ENCODE peak calls at places on chromosomes 7 and 10, in seven cellular contexts. V is stimulated activated CD4-positive, alpha-beta T cell treated with anti-CD3 and anti-CD28 coated beads, Interleukin-2, amount 100 ng/mL, for 48 hours; K is RWPE2; M is stromal cell of bone marrow; E is ELF-1; W is HuH-7.5; D is colonic mucosa. A is an unnamed sample.

GRCh38 chr10:111956841-111957240 is 226.7 kb downstream of the GPAM start:
- DNase-seq in V (no peak), K (no peak), M (no peak), E (peak), W (no peak), D (no peak), A (no peak)

GRCh38 chr7:12350971-12351370 is 52.7 kb downstream of the VWDE start:
- DNase-seq in V (no peak), K (no peak), M (no peak), E (no peak), W (no peak), D (no peak), A (no peak)

GRCh38 chr7:128123291-128124037 is 92.2 kb upstream of the LRRC4 start:
- DNase-seq in V (no peak), K (no peak), M (no peak), E (no peak), W (no peak), D (no peak), A (no peak)

GRCh38 chr10:21744223-21744622 is 210.2 kb downstream of the MLLT10 start:
- DNase-seq in V (no peak), K (no peak), M (no peak), E (no peak), W (no peak), D (no peak), A (no peak)

GRCh38 chr10:78856421-78856820 is 212.3 kb upstream of the ZMIZ1 start:
- DNase-seq in V (no peak), K (no peak), M (no peak), E (no peak), W (no peak), D (peak), A (no peak)

GRCh38 chr10:91613411-91614253 is 19.2 kb downstream of the PPP1R3C start:
- DNase-seq in V (no peak), K (peak), M (peak), E (peak), W (no peak), D (no peak), A (no peak)

GRCh38 chr10:5477948-5478693 is 21.2 kb downstream of the CALML5 start:
- DNase-seq in V (no peak), K (no peak), M (no peak), E (no peak), W (no peak), D (no peak), A (no peak)

GRCh38 chr10:75632750-75633462 is 201.5 kb downstream of the LRMDA start:
- DNase-seq in V (no peak), K (no peak), M (peak), E (no peak), W (no peak), D (no peak), A (no peak)

GRCh38 chr7:90596745-90597526 is 815 bp downstream of the CDK14 start:
- DNase-seq in V (no peak), K (no peak), M (no peak), E (peak), W (peak), D (no peak), A (no peak)

GRCh38 chr7:111081553-111081952 is 9.4 kb upstream of the LRRN3 start:
- DNase-seq in V (no peak), K (no peak), M (no peak), E (no peak), W (no peak), D (no peak), A (no peak)

GRCh38 chr10:125171402-125172316 is 11.3 kb upstream of the CTBP2 start:
- DNase-seq in V (no peak), K (no peak), M (no peak), E (no peak), W (no peak), D (no peak), A (no peak)

GRCh38 chr10:3975016-3975415 is 190.0 kb upstream of the KLF6 start:
- DNase-seq in V (no peak), K (no peak), M (no peak), E (no peak), W (no peak), D (no peak), A (no peak)

GRCh38 chr7:585229-585711 is 65.6 kb upstream of the PDGFA start:
- DNase-seq in V (peak), K (no peak), M (no peak), E (no peak), W (no peak), D (no peak), A (no peak)

GRCh38 chr7:30472771-30473392 is 5.7 kb downstream of the NOD1 start:
- DNase-seq in V (no peak), K (no peak), M (no peak), E (peak), W (no peak), D (no peak), A (no peak)

GRCh38 chr10:110661292-110661691 is 17.2 kb downstream of the RBM20 start:
- DNase-seq in V (no peak), K (no peak), M (no peak), E (no peak), W (no peak), D (no peak), A (no peak)

GRCh38 chr7:120993011-120993574 is 4.6 kb downstream of the CPED1 start:
- DNase-seq in V (no peak), K (no peak), M (no peak), E (no peak), W (no peak), D (no peak), A (no peak)

GRCh38 chr7:132321387-132321786 is 254.9 kb downstream of the PLXNA4 start:
- DNase-seq in V (no peak), K (no peak), M (no peak), E (no peak), W (peak), D (no peak), A (no peak)

GRCh38 chr10:49151025-49151445 is 17.2 kb upstream of the FAM170B start:
- DNase-seq in V (no peak), K (no peak), M (no peak), E (no peak), W (no peak), D (no peak), A (no peak)

GRCh38 chr7:120998996-120999565 is 10.6 kb downstream of the CPED1 start:
- DNase-seq in V (no peak), K (no peak), M (no peak), E (no peak), W (no peak), D (no peak), A (no peak)

GRCh38 chr7:158707610-158708009 is 3.0 kb upstream of the NCAPG2 start:
- DNase-seq in V (no peak), K (no peak), M (no peak), E (no peak), W (no peak), D (no peak), A (no peak)

GRCh38 chr7:2514473-2515423 is 4.8 kb upstream of the LFNG start:
- DNase-seq in V (no peak), K (no peak), M (no peak), E (no peak), W (no peak), D (no peak), A (no peak)

GRCh38 chr7:105790996-105791395 is 85.4 kb downstream of the ATXN7L1 start:
- DNase-seq in V (no peak), K (no peak), M (no peak), E (peak), W (no peak), D (no peak), A (no peak)

GRCh38 chr7:70710011-70710480 is 421.9 kb upstream of the GALNT17 start:
- DNase-seq in V (no peak), K (no peak), M (no peak), E (peak), W (no peak), D (no peak), A (no peak)

GRCh38 chr10:1272079-1272478 is 215.9 kb downstream of the WDR37 start:
- DNase-seq in V (no peak), K (no peak), M (no peak), E (peak), W (no peak), D (no peak), A (no peak)

GRCh38 chr7:143978585-143978984 is 21.5 kb upstream of the OR6B1 start:
- DNase-seq in V (no peak), K (no peak), M (no peak), E (no peak), W (no peak), D (no peak), A (no peak)

GRCh38 chr10:20598590-20598989 is 298.5 kb downstream of the NEBL start:
- DNase-seq in V (no peak), K (peak), M (peak), E (peak), W (no peak), D (no peak), A (no peak)

GRCh38 chr10:77974396-77975074 is 48.0 kb upstream of the DLG5 start:
- DNase-seq in V (no peak), K (no peak), M (no peak), E (peak), W (no peak), D (peak), A (no peak)

GRCh38 chr7:220151-220841 is 27.9 kb downstream of the FAM20C start:
- DNase-seq in V (no peak), K (no peak), M (no peak), E (peak), W (no peak), D (no peak), A (no peak)

GRCh38 chr7:158829342-158830210 is at the start of gene ESYT2:
- DNase-seq in V (peak), K (peak), M (peak), E (peak), W (peak), D (peak), A (peak)

GRCh38 chr10:92327445-92328433 is 36.8 kb downstream of the MARCHF5 start:
- DNase-seq in V (no peak), K (no peak), M (peak), E (no peak), W (no peak), D (peak), A (no peak)

GRCh38 chr7:45184326-45185027 is 26.9 kb downstream of the RAMP3 start:
- DNase-seq in V (no peak), K (no peak), M (no peak), E (no peak), W (no peak), D (no peak), A (no peak)

GRCh38 chr7:66630529-66630928 is 1.8 kb downstream of the KCTD7 start:
- DNase-seq in V (no peak), K (no peak), M (no peak), E (no peak), W (no peak), D (no peak), A (no peak)

GRCh38 chr7:122092964-122093797 is 50.9 kb downstream of the AASS start:
- DNase-seq in V (peak), K (no peak), M (peak), E (peak), W (peak), D (peak), A (peak)

GRCh38 chr7:29193316-29194205 is 1.0 kb upstream of the CHN2 start:
- DNase-seq in V (no peak), K (no peak), M (no peak), E (peak), W (no peak), D (peak), A (no peak)

GRCh38 chr7:157494506-157495176 is 157.8 kb downstream of the DNAJB6 start:
- DNase-seq in V (no peak), K (no peak), M (no peak), E (no peak), W (no peak), D (no peak), A (no peak)

GRCh38 chr10:119375574-119376265 is 166.8 kb downstream of the RGS10 start:
- DNase-seq in V (no peak), K (no peak), M (no peak), E (peak), W (no peak), D (no peak), A (no peak)

GRCh38 chr7:69078997-69079769 is 519.1 kb upstream of the AUTS2 start:
- DNase-seq in V (no peak), K (no peak), M (peak), E (peak), W (no peak), D (peak), A (no peak)

GRCh38 chr10:103542764-103543616 is 49.5 kb downstream of the NEURL1 start:
- DNase-seq in V (peak), K (peak), M (peak), E (peak), W (no peak), D (peak), A (no peak)

GRCh38 chr10:72426982-72427381 is 72.3 kb upstream of the DNAJB12 start:
- DNase-seq in V (no peak), K (no peak), M (no peak), E (peak), W (no peak), D (no peak), A (no peak)